ENCODE peak calls at places on chromosomes 16 and 17, in five cellular contexts. One of them, this sample, is unnamed.

GRCh38 chr16:84751947-84752346 is 52.1 kb downstream of the USP10 start:
- DNase-seq in fibroblast of the aortic adventitia: no peak
- DNase-seq in HFFc6: peak
- DNase-seq in A549: no peak
- DNase-seq in mesothelial cell of epicardium: no peak
- DNase-seq in this sample: no peak

GRCh38 chr16:2028620-2029220 is 2.0 kb downstream of the NHERF2 start:
- DNase-seq in A549: no peak
- DNase-seq in mesothelial cell of epicardium: no peak
- DNase-seq in fibroblast of the aortic adventitia: no peak
- DNase-seq in HFFc6: no peak
- DNase-seq in this sample: no peak

GRCh38 chr16:6280055-6280454 is 1052.6 kb upstream of the RBFOX1 start:
- DNase-seq in A549: no peak
- DNase-seq in fibroblast of the aortic adventitia: no peak
- DNase-seq in HFFc6: no peak
- DNase-seq in mesothelial cell of epicardium: no peak
- DNase-seq in this sample: no peak

GRCh38 chr17:55463600-55463999 is 42.0 kb upstream of the MMD start:
- DNase-seq in fibroblast of the aortic adventitia: no peak
- DNase-seq in HFFc6: no peak
- DNase-seq in mesothelial cell of epicardium: no peak
- DNase-seq in A549: no peak
- DNase-seq in this sample: no peak

GRCh38 chr17:74113952-74114351 is 89.5 kb upstream of the RPL38 start:
- DNase-seq in A549: no peak
- DNase-seq in HFFc6: no peak
- DNase-seq in mesothelial cell of epicardium: no peak
- DNase-seq in fibroblast of the aortic adventitia: no peak
- DNase-seq in this sample: no peak

GRCh38 chr16:55372792-55373488 is 48.9 kb downstream of the IRX6 start:
- DNase-seq in HFFc6: no peak
- DNase-seq in fibroblast of the aortic adventitia: no peak
- DNase-seq in mesothelial cell of epicardium: no peak
- DNase-seq in A549: no peak
- DNase-seq in this sample: no peak

GRCh38 chr16:75251280-75252048 is at the start of gene BCAR1:
- DNase-seq in fibroblast of the aortic adventitia: peak
- DNase-seq in mesothelial cell of epicardium: peak
- DNase-seq in A549: peak
- DNase-seq in HFFc6: peak
- DNase-seq in this sample: peak

GRCh38 chr17:48259710-48260291 is 152.2 kb downstream of the SNX11 start:
- DNase-seq in fibroblast of the aortic adventitia: peak
- DNase-seq in mesothelial cell of epicardium: no peak
- DNase-seq in A549: peak
- DNase-seq in HFFc6: peak
- DNase-seq in this sample: no peak

GRCh38 chr17:67217446-67217845 is 27.6 kb downstream of the HELZ start:
- DNase-seq in mesothelial cell of epicardium: no peak
- DNase-seq in HFFc6: no peak
- DNase-seq in fibroblast of the aortic adventitia: no peak
- DNase-seq in A549: no peak
- DNase-seq in this sample: no peak

GRCh38 chr17:49390548-49391324 is 23.9 kb downstream of the PHB1 start:
- DNase-seq in HFFc6: no peak
- DNase-seq in fibroblast of the aortic adventitia: no peak
- DNase-seq in A549: no peak
- DNase-seq in mesothelial cell of epicardium: no peak
- DNase-seq in this sample: no peak

GRCh38 chr16:8517280-8517679 is 73.0 kb downstream of the TMEM114 start:
- DNase-seq in mesothelial cell of epicardium: no peak
- DNase-seq in fibroblast of the aortic adventitia: no peak
- DNase-seq in HFFc6: no peak
- DNase-seq in A549: no peak
- DNase-seq in this sample: no peak

GRCh38 chr17:82970818-82971610 is 108.4 kb upstream of the METRNL start:
- DNase-seq in mesothelial cell of epicardium: no peak
- DNase-seq in A549: no peak
- DNase-seq in HFFc6: no peak
- DNase-seq in fibroblast of the aortic adventitia: no peak
- DNase-seq in this sample: no peak

GRCh38 chr17:78780852-78781338 is 1.2 kb downstream of the CYTH1 start:
- DNase-seq in fibroblast of the aortic adventitia: peak
- DNase-seq in mesothelial cell of epicardium: no peak
- DNase-seq in HFFc6: no peak
- DNase-seq in A549: no peak
- DNase-seq in this sample: no peak

GRCh38 chr16:72925631-72925979 is 122.3 kb downstream of the ZFHX3 start:
- DNase-seq in A549: no peak
- DNase-seq in fibroblast of the aortic adventitia: no peak
- DNase-seq in HFFc6: no peak
- DNase-seq in mesothelial cell of epicardium: no peak
- DNase-seq in this sample: no peak

GRCh38 chr16:53785044-53785443 is 81.1 kb downstream of the FTO start:
- DNase-seq in A549: no peak
- DNase-seq in mesothelial cell of epicardium: no peak
- DNase-seq in fibroblast of the aortic adventitia: peak
- DNase-seq in HFFc6: no peak
- DNase-seq in this sample: no peak

GRCh38 chr16:19583665-19584300 is 28.3 kb downstream of the VPS35L start:
- DNase-seq in A549: peak
- DNase-seq in fibroblast of the aortic adventitia: peak
- DNase-seq in mesothelial cell of epicardium: no peak
- DNase-seq in HFFc6: peak
- DNase-seq in this sample: no peak

GRCh38 chr17:79813826-79814623 is 17.1 kb upstream of the CBX8 start:
- DNase-seq in fibroblast of the aortic adventitia: no peak
- DNase-seq in A549: no peak
- DNase-seq in HFFc6: no peak
- DNase-seq in mesothelial cell of epicardium: no peak
- DNase-seq in this sample: no peak

GRCh38 chr17:67055811-67056745 is 11.7 kb downstream of the CACNG1 start:
- DNase-seq in A549: no peak
- DNase-seq in fibroblast of the aortic adventitia: no peak
- DNase-seq in mesothelial cell of epicardium: peak
- DNase-seq in HFFc6: no peak
- DNase-seq in this sample: peak

GRCh38 chr16:67805718-67806427 is 487 bp downstream of the RANBP10 start:
- DNase-seq in fibroblast of the aortic adventitia: no peak
- DNase-seq in A549: no peak
- DNase-seq in HFFc6: no peak
- DNase-seq in mesothelial cell of epicardium: no peak
- DNase-seq in this sample: no peak

GRCh38 chr17:30334421-30334820 is 564 bp upstream of the TMIGD1 start:
- DNase-seq in fibroblast of the aortic adventitia: no peak
- DNase-seq in HFFc6: no peak
- DNase-seq in mesothelial cell of epicardium: no peak
- DNase-seq in A549: no peak
- DNase-seq in this sample: peak

GRCh38 chr17:11986179-11986938 is 10.9 kb downstream of the ZNF18 start:
- DNase-seq in A549: no peak
- DNase-seq in HFFc6: no peak
- DNase-seq in fibroblast of the aortic adventitia: peak
- DNase-seq in mesothelial cell of epicardium: no peak
- DNase-seq in this sample: no peak

GRCh38 chr17:11981862-11982261 is 15.4 kb downstream of the ZNF18 start:
- DNase-seq in HFFc6: no peak
- DNase-seq in A549: no peak
- DNase-seq in mesothelial cell of epicardium: no peak
- DNase-seq in fibroblast of the aortic adventitia: no peak
- DNase-seq in this sample: no peak

GRCh38 chr17:11979795-11980194 is 17.5 kb downstream of the ZNF18 start:
- DNase-seq in A549: no peak
- DNase-seq in mesothelial cell of epicardium: no peak
- DNase-seq in HFFc6: no peak
- DNase-seq in fibroblast of the aortic adventitia: no peak
- DNase-seq in this sample: no peak

GRCh38 chr17:11980813-11981212 is 16.5 kb downstream of the ZNF18 start:
- DNase-seq in A549: no peak
- DNase-seq in mesothelial cell of epicardium: no peak
- DNase-seq in HFFc6: no peak
- DNase-seq in fibroblast of the aortic adventitia: peak
- DNase-seq in this sample: no peak
- TF ChIP-seq CTCF in A549: peak
- TF ChIP-seq CTCF in mesothelial cell of epicardium: no peak
- TF ChIP-seq CTCF in HFFc6: peak
- TF ChIP-seq CTCF in fibroblast of the aortic adventitia: peak
- TF ChIP-seq CTCF in this sample: peak

GRCh38 chr17:41583137-41584127 is 3.3 kb downstream of the KRT14 start:
- DNase-seq in mesothelial cell of epicardium: no peak
- DNase-seq in A549: no peak
- DNase-seq in HFFc6: no peak
- DNase-seq in fibroblast of the aortic adventitia: no peak
- DNase-seq in this sample: no peak
- TF ChIP-seq CTCF in mesothelial cell of epicardium: no peak
- TF ChIP-seq CTCF in A549: no peak
- TF ChIP-seq CTCF in HFFc6: no peak
- TF ChIP-seq CTCF in fibroblast of the aortic adventitia: no peak
- TF ChIP-seq CTCF in this sample: no peak

GRCh38 chr17:3965123-3965800 is 1.0 kb upstream of the ATP2A3 start:
- DNase-seq in A549: peak
- DNase-seq in mesothelial cell of epicardium: no peak
- DNase-seq in fibroblast of the aortic adventitia: peak
- DNase-seq in HFFc6: no peak
- DNase-seq in this sample: no peak
- TF ChIP-seq CTCF in A549: no peak
- TF ChIP-seq CTCF in mesothelial cell of epicardium: no peak
- TF ChIP-seq CTCF in fibroblast of the aortic adventitia: no peak
- TF ChIP-seq CTCF in HFFc6: no peak
- TF ChIP-seq CTCF in this sample: no peak

GRCh38 chr16:80948886-80949502 is 57.7 kb downstream of the CMC2 start:
- DNase-seq in A549: peak
- DNase-seq in fibroblast of the aortic adventitia: peak
- DNase-seq in mesothelial cell of epicardium: no peak
- DNase-seq in HFFc6: peak
- DNase-seq in this sample: no peak
- TF ChIP-seq CTCF in A549: no peak
- TF ChIP-seq CTCF in fibroblast of the aortic adventitia: peak
- TF ChIP-seq CTCF in mesothelial cell of epicardium: peak
- TF ChIP-seq CTCF in HFFc6: peak
- TF ChIP-seq CTCF in this sample: peak

DNA sequence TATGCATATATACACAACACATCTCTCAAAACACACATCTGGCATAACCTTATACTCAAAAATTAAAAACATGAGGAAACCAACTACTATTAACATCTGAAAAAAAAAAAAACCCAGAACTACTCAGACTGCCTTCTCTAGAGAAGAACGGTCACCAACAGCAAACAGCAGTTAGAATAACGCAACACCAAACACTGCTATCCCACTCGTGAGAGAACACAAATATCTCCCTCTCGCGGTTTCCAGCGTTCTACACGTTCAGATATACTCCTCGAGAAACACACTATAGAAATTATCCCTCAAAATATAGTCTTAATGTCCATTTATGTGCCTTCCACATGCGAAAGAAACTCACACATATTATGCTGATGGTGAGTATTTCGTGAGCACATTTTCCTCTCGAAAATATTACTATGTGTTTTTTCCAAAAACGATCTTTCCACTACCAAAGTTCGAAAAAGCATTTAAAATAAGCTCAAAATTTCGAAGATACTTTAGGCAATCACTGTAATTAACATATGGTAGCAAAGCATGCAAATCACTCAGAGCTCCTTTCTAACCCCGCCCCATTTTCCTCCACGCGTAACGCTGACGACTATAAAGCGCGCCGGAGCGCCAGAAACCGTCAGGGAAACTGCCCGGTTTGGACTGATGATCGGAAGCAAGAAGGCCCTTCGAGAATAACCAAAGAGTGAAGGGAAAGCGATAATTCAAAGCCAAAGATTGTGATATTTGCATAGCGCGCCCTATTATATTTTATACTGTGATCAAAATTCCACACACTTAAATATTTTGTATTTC is 60.1 kb downstream of the TEX14 start:
- DNase-seq in fibroblast of the aortic adventitia: peak
- DNase-seq in mesothelial cell of epicardium: peak
- DNase-seq in HFFc6: peak
- DNase-seq in A549: peak
- DNase-seq in this sample: peak
- TF ChIP-seq CTCF in fibroblast of the aortic adventitia: peak
- TF ChIP-seq CTCF in mesothelial cell of epicardium: no peak
- TF ChIP-seq CTCF in HFFc6: peak
- TF ChIP-seq CTCF in A549: peak
- TF ChIP-seq CTCF in this sample: peak

DNA sequence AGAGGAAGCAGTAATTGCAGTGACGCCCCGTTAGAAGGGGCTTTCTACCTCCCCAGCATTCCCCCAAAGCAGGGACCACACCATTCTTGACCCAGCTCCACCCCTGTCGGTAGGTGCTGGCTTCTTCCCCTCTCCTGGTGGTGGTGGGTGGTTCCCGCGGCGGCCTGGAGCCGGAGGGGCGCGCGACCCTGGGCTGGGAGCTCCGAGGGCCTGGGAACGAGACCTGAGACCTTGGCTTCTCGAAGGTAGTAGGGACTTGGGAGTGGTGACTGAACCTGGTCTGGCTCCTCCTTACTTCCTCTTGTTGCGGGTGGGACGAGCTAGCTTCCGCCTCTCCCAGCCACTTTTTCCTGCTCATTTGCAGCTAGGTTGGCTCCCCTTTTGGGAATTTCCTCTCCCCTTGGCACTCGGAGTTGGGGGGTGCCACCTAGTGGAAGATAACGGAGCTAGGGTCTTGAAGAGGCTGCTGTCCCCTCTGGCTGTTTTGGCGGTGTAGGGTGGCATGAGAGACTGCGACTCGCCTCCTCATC is 460 bp downstream of the GRN start:
- DNase-seq in HFFc6: peak
- DNase-seq in A549: peak
- DNase-seq in fibroblast of the aortic adventitia: peak
- DNase-seq in mesothelial cell of epicardium: no peak
- DNase-seq in this sample: no peak
- TF ChIP-seq CTCF in HFFc6: peak
- TF ChIP-seq CTCF in A549: peak
- TF ChIP-seq CTCF in fibroblast of the aortic adventitia: peak
- TF ChIP-seq CTCF in mesothelial cell of epicardium: peak
- TF ChIP-seq CTCF in this sample: peak

GRCh38 chr17:31518478-31518877 is 127.0 kb downstream of the RAB11FIP4 start:
- DNase-seq in A549: no peak
- DNase-seq in fibroblast of the aortic adventitia: no peak
- DNase-seq in HFFc6: no peak
- DNase-seq in mesothelial cell of epicardium: no peak
- DNase-seq in this sample: no peak

GRCh38 chr17:31522284-31522931 is 130.9 kb downstream of the RAB11FIP4 start:
- DNase-seq in A549: no peak
- DNase-seq in fibroblast of the aortic adventitia: no peak
- DNase-seq in HFFc6: no peak
- DNase-seq in mesothelial cell of epicardium: no peak
- DNase-seq in this sample: no peak

GRCh38 chr17:31523862-31524730 is 132.6 kb downstream of the RAB11FIP4 start:
- DNase-seq in A549: no peak
- DNase-seq in mesothelial cell of epicardium: no peak
- DNase-seq in HFFc6: no peak
- DNase-seq in fibroblast of the aortic adventitia: no peak
- DNase-seq in this sample: no peak

GRCh38 chr17:31522987-31523495 is 131.6 kb downstream of the RAB11FIP4 start:
- DNase-seq in mesothelial cell of epicardium: no peak
- DNase-seq in HFFc6: no peak
- DNase-seq in A549: no peak
- DNase-seq in fibroblast of the aortic adventitia: no peak
- DNase-seq in this sample: no peak

GRCh38 chr17:31521632-31522283 is 130.3 kb downstream of the RAB11FIP4 start:
- DNase-seq in HFFc6: no peak
- DNase-seq in mesothelial cell of epicardium: no peak
- DNase-seq in fibroblast of the aortic adventitia: no peak
- DNase-seq in A549: no peak
- DNase-seq in this sample: no peak
- TF ChIP-seq CTCF in HFFc6: peak
- TF ChIP-seq CTCF in mesothelial cell of epicardium: no peak
- TF ChIP-seq CTCF in fibroblast of the aortic adventitia: no peak
- TF ChIP-seq CTCF in A549: no peak
- TF ChIP-seq CTCF in this sample: no peak

This sample was measured in osteocyte.